ENCODE peak calls at places on chromosomes 12 and 14, in six cellular contexts. One of them, this sample, is unnamed.
A peak's percentile ranks its signal among the peaks of the same experiment; 100 is the strongest.

GRCh38 chr12:94748726-94749421 is 98.5 kb upstream of the TMCC3 start:
- DNase-seq in T-helper 2 cell: no peak
- DNase-seq in SW480: no peak
- DNase-seq in M059J: no peak
- DNase-seq in EH: no peak
- DNase-seq in memory B cell: no peak
- DNase-seq in this sample: no peak

GRCh38 chr14:36238666-36239363 is 62.3 kb upstream of the PTCSC3 start:
- DNase-seq in T-helper 2 cell: no peak
- DNase-seq in EH: peak; percentile 67
- DNase-seq in M059J: peak; percentile 86
- DNase-seq in memory B cell: no peak
- DNase-seq in SW480: peak; percentile 15
- DNase-seq in this sample: peak; percentile 84

GRCh38 chr12:29073631-29074239 is 75.3 kb upstream of the FAR2 start:
- DNase-seq in M059J: peak; percentile 47
- DNase-seq in EH: peak; percentile 69
- DNase-seq in T-helper 2 cell: peak; percentile 11
- DNase-seq in memory B cell: no peak
- DNase-seq in SW480: peak; percentile 74
- DNase-seq in this sample: peak; percentile 38

GRCh38 chr14:22564463-22564862 is 24.6 kb downstream of the DAD1 start:
- DNase-seq in memory B cell: no peak
- DNase-seq in T-helper 2 cell: no peak
- DNase-seq in SW480: no peak
- DNase-seq in M059J: no peak
- DNase-seq in EH: no peak
- DNase-seq in this sample: no peak

GRCh38 chr12:102061096-102061555 is 665 bp downstream of the WASHC3 start:
- DNase-seq in memory B cell: peak; percentile 25
- DNase-seq in M059J: no peak
- DNase-seq in SW480: peak; percentile 22
- DNase-seq in EH: no peak
- DNase-seq in T-helper 2 cell: peak; percentile 26
- DNase-seq in this sample: no peak

GRCh38 chr14:71665157-71665556 is 267.1 kb upstream of the RGS6 start:
- DNase-seq in M059J: peak; percentile 79
- DNase-seq in SW480: no peak
- DNase-seq in T-helper 2 cell: no peak
- DNase-seq in memory B cell: no peak
- DNase-seq in EH: peak; percentile 87
- DNase-seq in this sample: peak; percentile 87

GRCh38 chr12:108308432-108308831 is 30.7 kb downstream of the CMKLR1 start:
- DNase-seq in M059J: no peak
- DNase-seq in T-helper 2 cell: no peak
- DNase-seq in EH: no peak
- DNase-seq in SW480: no peak
- DNase-seq in memory B cell: no peak
- DNase-seq in this sample: no peak

GRCh38 chr12:131380961-131381705 is 329.8 kb upstream of the SFSWAP start:
- DNase-seq in EH: no peak
- DNase-seq in SW480: no peak
- DNase-seq in T-helper 2 cell: no peak
- DNase-seq in memory B cell: no peak
- DNase-seq in M059J: no peak
- DNase-seq in this sample: no peak

GRCh38 chr14:93013368-93013719 is 90.4 kb downstream of the CHGA start:
- DNase-seq in SW480: peak; percentile 36
- DNase-seq in memory B cell: no peak
- DNase-seq in M059J: no peak
- DNase-seq in T-helper 2 cell: no peak
- DNase-seq in EH: peak; percentile 69
- DNase-seq in this sample: peak; percentile 54

GRCh38 chr14:94823556-94824341 is 53.8 kb upstream of the GSC start:
- DNase-seq in SW480: peak; percentile 93
- DNase-seq in M059J: peak; percentile 54
- DNase-seq in T-helper 2 cell: no peak
- DNase-seq in EH: peak; percentile 3
- DNase-seq in memory B cell: no peak
- DNase-seq in this sample: peak; percentile 38

GRCh38 chr12:11081987-11082386 is 10.1 kb downstream of the TAS2R43 start:
- DNase-seq in T-helper 2 cell: no peak
- DNase-seq in M059J: no peak
- DNase-seq in EH: no peak
- DNase-seq in memory B cell: no peak
- DNase-seq in SW480: no peak
- DNase-seq in this sample: no peak

GRCh38 chr12:114404451-114405198 is 1.3 kb downstream of the TBX5 start:
- DNase-seq in EH: peak; percentile 49
- DNase-seq in M059J: no peak
- DNase-seq in SW480: no peak
- DNase-seq in T-helper 2 cell: no peak
- DNase-seq in memory B cell: no peak
- DNase-seq in this sample: no peak

GRCh38 chr12:61993734-61994345 is 266.4 kb upstream of the USP15 start:
- DNase-seq in T-helper 2 cell: no peak
- DNase-seq in memory B cell: no peak
- DNase-seq in EH: peak; percentile 20
- DNase-seq in M059J: peak; percentile 15
- DNase-seq in SW480: peak; percentile 21
- DNase-seq in this sample: no peak

GRCh38 chr14:93965287-93965821 is 11.0 kb downstream of the ASB2 start:
- DNase-seq in memory B cell: no peak
- DNase-seq in EH: peak; percentile 98
- DNase-seq in M059J: peak; percentile 88
- DNase-seq in T-helper 2 cell: no peak
- DNase-seq in SW480: peak; percentile 34
- DNase-seq in this sample: peak; percentile 94

GRCh38 chr14:92729632-92730358 is 18.6 kb downstream of the LGMN start:
- DNase-seq in EH: peak; percentile 77
- DNase-seq in T-helper 2 cell: no peak
- DNase-seq in M059J: peak; percentile 85
- DNase-seq in SW480: peak; percentile 82
- DNase-seq in memory B cell: no peak
- DNase-seq in this sample: peak; percentile 58

GRCh38 chr12:88153959-88154358 is 11.9 kb downstream of the TMTC3 start:
- DNase-seq in EH: peak; percentile 61
- DNase-seq in memory B cell: no peak
- DNase-seq in M059J: peak; percentile 48
- DNase-seq in SW480: peak; percentile 3
- DNase-seq in T-helper 2 cell: no peak
- DNase-seq in this sample: peak; percentile 31

GRCh38 chr14:77889971-77890442 is 90.1 kb downstream of the ADCK1 start:
- DNase-seq in T-helper 2 cell: no peak
- DNase-seq in SW480: no peak
- DNase-seq in M059J: peak; percentile 66
- DNase-seq in memory B cell: no peak
- DNase-seq in EH: peak; percentile 75
- DNase-seq in this sample: peak; percentile 80

GRCh38 chr14:61280092-61280525 is 1.0 kb downstream of the TMEM30B start:
- DNase-seq in memory B cell: peak; percentile 12
- DNase-seq in EH: no peak
- DNase-seq in SW480: no peak
- DNase-seq in T-helper 2 cell: no peak
- DNase-seq in M059J: no peak
- DNase-seq in this sample: no peak

GRCh38 chr12:124811633-124812032 is 52.0 kb downstream of the SCARB1 start:
- DNase-seq in M059J: no peak
- DNase-seq in EH: no peak
- DNase-seq in memory B cell: no peak
- DNase-seq in SW480: no peak
- DNase-seq in T-helper 2 cell: no peak
- DNase-seq in this sample: no peak

GRCh38 chr14:104174051-104174450 is 35.7 kb downstream of the KIF26A start:
- DNase-seq in memory B cell: no peak
- DNase-seq in EH: no peak
- DNase-seq in M059J: no peak
- DNase-seq in T-helper 2 cell: no peak
- DNase-seq in SW480: no peak
- DNase-seq in this sample: no peak

GRCh38 chr12:130041983-130042812 is 120.1 kb upstream of the FZD10 start:
- DNase-seq in SW480: no peak
- DNase-seq in EH: no peak
- DNase-seq in M059J: no peak
- DNase-seq in T-helper 2 cell: no peak
- DNase-seq in memory B cell: no peak
- DNase-seq in this sample: no peak

GRCh38 chr12:120977531-120978295 is 630 bp upstream of the HNF1A start:
- DNase-seq in EH: no peak
- DNase-seq in M059J: no peak
- DNase-seq in SW480: no peak
- DNase-seq in memory B cell: no peak
- DNase-seq in T-helper 2 cell: no peak
- DNase-seq in this sample: no peak

GRCh38 chr14:96162741-96163140 is 41.9 kb upstream of the BDKRB2 start:
- DNase-seq in memory B cell: no peak
- DNase-seq in T-helper 2 cell: no peak
- DNase-seq in SW480: no peak
- DNase-seq in M059J: peak; percentile 94
- DNase-seq in EH: peak; percentile 94
- DNase-seq in this sample: peak; percentile 85

GRCh38 chr14:54278087-54278486 is 118.7 kb upstream of the CDKN3 start:
- DNase-seq in T-helper 2 cell: no peak
- DNase-seq in M059J: peak; percentile 5
- DNase-seq in EH: no peak
- DNase-seq in memory B cell: no peak
- DNase-seq in SW480: no peak
- DNase-seq in this sample: no peak

GRCh38 chr12:38961044-38961443 is 55.7 kb upstream of the CPNE8 start:
- DNase-seq in EH: no peak
- DNase-seq in SW480: no peak
- DNase-seq in T-helper 2 cell: no peak
- DNase-seq in memory B cell: no peak
- DNase-seq in M059J: no peak
- DNase-seq in this sample: no peak